ENCODE peak calls at places on chromosomes 2 and 18, in four cellular contexts. D is A673, H is sigmoid colon, C is AG09309. S is an unnamed sample.

GRCh38 chr2:121976912-121977311 is 221.5 kb downstream of the TSN start:
- DNase-seq in D (peak; percentile 78), H (no peak), C (no peak), S (no peak)

GRCh38 chr2:173187911-173188788 is 112.5 kb downstream of the MAP3K20 start:
- DNase-seq in D (no peak), H (no peak), C (no peak), S (no peak)

GRCh38 chr2:240733803-240734495 is 42.3 kb downstream of the AQP12A start:
- DNase-seq in D (no peak), H (no peak), C (no peak), S (no peak)

GRCh38 chr2:109719871-109720270 is 74.2 kb upstream of the RGPD5 start:
- DNase-seq in D (no peak), H (no peak), C (no peak), S (no peak)

GRCh38 chr2:236172866-236173733 is 4.9 kb upstream of the GBX2 start:
- DNase-seq in D (no peak), H (peak; percentile 53), C (no peak), S (no peak)

GRCh38 chr18:2627821-2628276 is 27.7 kb upstream of the SMCHD1 start:
- DNase-seq in D (peak; percentile 15), H (no peak), C (no peak), S (no peak)

GRCh38 chr18:64474279-64474678 is 325.4 kb upstream of the LINC00305 start:
- DNase-seq in D (no peak), H (no peak), C (no peak), S (no peak)

GRCh38 chr2:208320686-208321085 is 54.6 kb downstream of the PIKFYVE start:
- DNase-seq in D (no peak), H (no peak), C (no peak), S (no peak)

GRCh38 chr2:61016392-61017002 is 1.0 kb upstream of the PEX13 start:
- DNase-seq in D (no peak), H (no peak), C (no peak), S (no peak)

GRCh38 chr2:197707316-197708213 is 2.4 kb downstream of the MARS2 start:
- DNase-seq in D (peak; percentile 71), H (no peak), C (peak; percentile 28), S (peak; percentile 13)

GRCh38 chr2:205749078-205749477 is 66.8 kb downstream of the NRP2 start:
- DNase-seq in D (no peak), H (no peak), C (no peak), S (no peak)

GRCh38 chr18:75248426-75249191 is 38.0 kb downstream of the TSHZ1 start:
- DNase-seq in D (no peak), H (no peak), C (no peak), S (no peak)

GRCh38 chr2:185757356-185757755 is 18.8 kb downstream of the FSIP2 start:
- DNase-seq in D (no peak), H (no peak), C (no peak), S (no peak)

GRCh38 chr2:222613715-222614331 is 42.1 kb downstream of the FARSB start:
- DNase-seq in D (peak; percentile 76), H (no peak), C (no peak), S (peak; percentile 10)

GRCh38 chr18:46298511-46298910 is 194.3 kb downstream of the HAUS1 start:
- DNase-seq in D (no peak), H (no peak), C (no peak), S (no peak)

GRCh38 chr2:149235837-149236236 is 94.5 kb upstream of the LYPD6 start:
- DNase-seq in D (no peak), H (no peak), C (no peak), S (no peak)
- H3K4me3 ChIP-seq in D (no peak overlapping the region), H (no peak overlapping the region), C (no peak overlapping the region), S (no peak overlapping the region)

GRCh38 chr2:164574931-164575330 is 46.4 kb downstream of the GRB14 start:
- DNase-seq in D (no peak), H (no peak), C (no peak), S (no peak)
- TF ChIP-seq CTCF in D (no peak), H (no peak), C (peak; percentile 10), S (no peak)

DNA sequence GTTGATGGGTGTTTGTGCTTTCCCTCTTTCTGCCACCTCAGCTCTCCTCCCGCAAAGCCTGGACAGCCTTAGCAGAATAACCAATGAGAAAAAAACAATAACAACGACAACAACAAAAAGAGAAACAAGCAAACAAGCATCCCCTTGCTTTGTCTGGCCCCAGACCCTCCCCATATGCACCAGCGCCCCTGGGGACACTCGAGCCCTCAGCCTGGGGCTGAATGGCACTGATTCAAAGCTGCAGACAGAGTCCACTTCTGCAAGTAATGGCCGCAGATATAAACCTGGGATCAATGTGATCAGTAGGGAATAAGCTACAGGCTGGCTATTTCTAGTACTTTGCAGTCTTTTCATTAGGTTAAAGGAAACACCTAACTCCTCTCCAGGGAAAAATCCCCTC is 122.5 kb upstream of the DDX18 start:
- DNase-seq in D (no peak), H (no peak), C (no peak), S (no peak)
- H3K4me3 ChIP-seq in D (no peak overlapping the region), H (no peak overlapping the region), C (no peak overlapping the region), S (no peak overlapping the region)

DNA sequence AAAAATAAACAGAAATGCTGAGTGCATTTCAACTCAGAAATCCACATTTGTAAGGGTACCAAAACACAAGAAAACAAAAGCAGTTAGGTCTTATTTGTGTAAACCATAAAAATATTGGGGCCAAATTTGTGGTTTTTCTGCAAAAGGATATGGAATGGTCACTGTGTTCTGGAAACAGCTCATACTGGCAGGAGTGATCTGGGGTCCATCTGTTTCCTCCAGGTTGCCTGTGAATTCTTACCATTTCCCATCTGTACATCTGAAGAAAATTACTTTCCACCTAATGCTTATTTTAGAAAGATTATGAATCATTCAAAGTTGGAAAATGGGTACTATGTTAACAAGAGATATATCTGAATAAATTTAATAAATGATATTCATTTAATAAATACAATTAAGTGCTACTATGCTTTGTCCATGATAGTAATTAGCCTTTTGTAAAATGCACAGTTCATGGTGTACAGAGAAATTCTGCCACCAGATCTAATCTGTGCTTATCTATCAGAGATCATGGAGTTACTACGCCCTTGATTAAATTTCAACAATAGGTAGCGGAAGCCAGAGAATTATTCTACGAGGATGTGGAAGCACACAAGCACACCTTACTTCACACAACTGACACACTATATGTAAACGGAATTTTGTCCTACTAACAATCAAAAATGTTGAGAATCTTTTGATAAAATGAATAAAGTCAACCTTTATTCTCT is 10.9 kb downstream of the ALS2 start:
- DNase-seq in D (no peak), H (no peak), C (no peak), S (no peak)
- TF ChIP-seq CTCF in D (no peak), H (no peak), C (no peak), S (no peak)

DNA sequence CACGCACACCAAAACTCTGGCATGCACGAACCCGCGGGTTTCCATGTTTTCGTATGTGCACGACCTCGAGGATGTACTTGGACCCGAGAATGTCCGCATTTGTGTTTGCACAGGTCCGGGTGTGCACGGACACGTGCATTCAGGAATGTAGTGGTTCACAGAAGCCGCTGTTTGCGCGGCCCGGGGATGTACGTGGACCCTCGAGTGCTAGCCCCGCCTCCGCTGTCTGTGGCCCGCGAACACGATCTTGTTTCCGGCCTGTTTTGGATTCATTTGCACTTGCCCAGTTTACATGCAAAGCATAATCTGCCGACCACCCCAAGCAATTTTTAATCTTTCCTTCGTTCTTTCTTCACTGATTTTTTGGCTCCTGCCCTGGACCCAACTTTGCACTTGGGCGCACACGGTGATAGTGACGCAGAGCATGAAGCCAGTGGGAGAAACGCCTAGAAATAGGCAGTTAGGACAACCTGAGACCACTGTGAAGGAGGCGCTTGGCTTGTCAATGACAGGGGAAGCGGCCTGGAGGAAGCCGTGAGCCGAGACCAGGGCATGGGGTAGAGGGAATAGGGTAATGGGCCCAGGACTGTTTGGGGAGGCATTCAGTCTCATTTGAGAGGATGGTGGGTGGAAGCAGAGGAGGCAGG is 45.4 kb upstream of the PTMA start:
- DNase-seq in D (no peak), H (no peak), C (no peak), S (no peak)
- H3K4me3 ChIP-seq in D (no peak overlapping the region), H (peak overlapping the region; percentile 30), C (no peak overlapping the region), S (peak overlapping the region; percentile 46)

DNA sequence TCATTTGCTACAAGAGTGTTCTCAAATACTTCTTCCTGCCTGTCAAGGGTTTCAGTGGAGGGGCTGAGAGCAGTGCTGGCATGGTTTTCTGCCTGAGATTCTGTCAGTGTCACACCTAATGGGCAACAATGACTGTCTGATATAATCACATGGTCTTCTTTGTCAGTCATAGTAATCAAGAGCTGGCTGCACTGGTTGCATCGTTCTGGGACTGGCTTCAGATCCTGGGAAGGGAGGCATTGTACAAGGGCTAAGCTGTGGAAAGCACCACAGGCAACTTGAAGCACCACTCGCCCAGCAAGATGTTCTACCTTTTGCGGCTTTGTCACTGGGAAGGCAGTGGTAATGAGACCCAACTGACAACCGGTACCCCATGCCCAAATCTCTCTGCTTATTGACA is 19.6 kb downstream of the ALS2 start:
- DNase-seq in D (no peak), H (no peak), C (no peak), S (no peak)
- TF ChIP-seq CTCF in D (no peak), H (no peak), C (no peak), S (no peak)

DNA sequence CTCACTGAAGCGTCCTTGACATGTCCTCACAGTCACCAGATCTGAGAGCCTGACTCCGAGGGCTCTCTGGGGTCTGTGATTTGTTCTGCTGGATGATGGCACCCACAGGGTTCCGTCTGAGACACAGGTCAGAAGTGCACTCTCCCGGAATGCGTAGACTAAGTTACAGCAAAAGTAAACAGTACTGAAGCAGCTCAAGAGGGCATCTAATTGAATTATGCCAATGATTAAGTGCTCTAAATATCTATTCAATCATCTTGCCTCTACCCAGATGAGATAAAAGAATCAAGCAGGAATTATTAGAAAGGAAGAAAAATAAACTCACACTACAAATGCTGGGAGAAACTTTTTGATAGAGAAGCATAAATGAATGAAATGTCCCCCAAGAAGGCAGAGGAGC is 544.1 kb downstream of the SOX11 start:
- DNase-seq in D (no peak), H (no peak), C (no peak), S (no peak)
- H3K4me3 ChIP-seq in D (no peak overlapping the region), H (no peak overlapping the region), C (no peak overlapping the region), S (no peak overlapping the region)

S was measured in AG04450.